ENCODE peak calls at places on chromosome 22, in eight cellular contexts. N is tibial artery, B is fibroblast of mammary gland, V is WERI-Rb-1, P is MCF 10A, X is right lobe of liver, K is mucosa of descending colon, Q is kidney epithelial cell. F is an unnamed sample.

GRCh38 chr22:25282671-25283561 is 63.5 kb downstream of the CRYBB2 start:
- DNase-seq in N (no peak), B (no peak), V (peak), P (no peak), X (no peak), K (no peak), Q (no peak), F (no peak)

GRCh38 chr22:21041937-21042336 is 3.8 kb upstream of the LRRC74B start:
- DNase-seq in N (no peak), B (peak), V (no peak), P (peak), X (no peak), K (no peak), Q (no peak), F (peak)

GRCh38 chr22:45318558-45319318 is 9.0 kb downstream of the FAM118A start:
- DNase-seq in N (no peak), B (peak), V (no peak), P (no peak), X (no peak), K (no peak), Q (peak), F (peak)

GRCh38 chr22:49242480-49242879 is 585.2 kb downstream of the BRD1 start:
- DNase-seq in N (no peak), B (no peak), V (no peak), P (no peak), X (no peak), K (no peak), Q (no peak), F (no peak)

GRCh38 chr22:49725516-49725915 is 102.2 kb downstream of the BRD1 start:
- DNase-seq in N (no peak), B (no peak), V (no peak), P (no peak), X (no peak), K (no peak), Q (no peak), F (no peak)

GRCh38 chr22:41917906-41918791 is 3.3 kb upstream of the SHISA8 start:
- DNase-seq in N (peak), B (peak), V (no peak), P (peak), X (peak), K (no peak), Q (no peak), F (peak)

GRCh38 chr22:19615001-19615461 is 90.8 kb upstream of the CLDN5 start:
- DNase-seq in N (no peak), B (no peak), V (no peak), P (no peak), X (no peak), K (no peak), Q (no peak), F (no peak)

GRCh38 chr22:43262990-43263644 is 76.2 kb upstream of the TTLL12 start:
- DNase-seq in N (no peak), B (no peak), V (no peak), P (no peak), X (peak), K (peak), Q (no peak), F (peak)

GRCh38 chr22:35335936-35336781 is 36.5 kb downstream of the TOM1 start:
- DNase-seq in N (no peak), B (no peak), V (no peak), P (no peak), X (no peak), K (no peak), Q (no peak), F (no peak)

GRCh38 chr22:45201678-45202332 is 38.1 kb downstream of the NUP50 start:
- DNase-seq in N (no peak), B (peak), V (no peak), P (peak), X (no peak), K (no peak), Q (no peak), F (peak)

GRCh38 chr22:19554834-19555404 is 30.7 kb upstream of the CLDN5 start:
- DNase-seq in N (no peak), B (peak), V (peak), P (peak), X (no peak), K (no peak), Q (no peak), F (peak)

GRCh38 chr22:45502215-45503070 is at the start of gene FBLN1:
- DNase-seq in N (no peak), B (no peak), V (peak), P (peak), X (no peak), K (no peak), Q (no peak), F (peak)

GRCh38 chr22:22976033-22976922 is 88.7 kb downstream of the IGLL5 start:
- DNase-seq in N (no peak), B (no peak), V (no peak), P (no peak), X (no peak), K (no peak), Q (no peak), F (no peak)
- TF ChIP-seq CTCF in N (no peak), B (no peak), V (peak), P (no peak), X (peak), K (no peak), Q (no peak), F (no peak)

GRCh38 chr22:40193429-40194421 is 16.0 kb downstream of the TNRC6B start:
- DNase-seq in N (no peak), B (peak), V (no peak), P (peak), X (no peak), K (no peak), Q (no peak), F (peak)
- TF ChIP-seq CTCF in N (no peak), B (peak), V (peak), P (peak), X (peak), K (no peak), Q (peak), F (peak)

GRCh38 chr22:30822216-30823014 is 127.7 kb downstream of the OSBP2 start:
- DNase-seq in N (no peak), B (no peak), V (no peak), P (no peak), X (no peak), K (no peak), Q (no peak), F (no peak)

GRCh38 chr22:30821863-30822215 is 127.2 kb downstream of the OSBP2 start:
- DNase-seq in N (no peak), B (no peak), V (no peak), P (no peak), X (no peak), K (no peak), Q (no peak), F (no peak)

GRCh38 chr22:30824096-30824495 is 129.4 kb downstream of the OSBP2 start:
- DNase-seq in N (no peak), B (no peak), V (no peak), P (no peak), X (no peak), K (no peak), Q (no peak), F (no peak)

GRCh38 chr22:30821381-30821780 is 126.7 kb downstream of the OSBP2 start:
- DNase-seq in N (no peak), B (no peak), V (no peak), P (no peak), X (no peak), K (no peak), Q (no peak), F (no peak)

DNA sequence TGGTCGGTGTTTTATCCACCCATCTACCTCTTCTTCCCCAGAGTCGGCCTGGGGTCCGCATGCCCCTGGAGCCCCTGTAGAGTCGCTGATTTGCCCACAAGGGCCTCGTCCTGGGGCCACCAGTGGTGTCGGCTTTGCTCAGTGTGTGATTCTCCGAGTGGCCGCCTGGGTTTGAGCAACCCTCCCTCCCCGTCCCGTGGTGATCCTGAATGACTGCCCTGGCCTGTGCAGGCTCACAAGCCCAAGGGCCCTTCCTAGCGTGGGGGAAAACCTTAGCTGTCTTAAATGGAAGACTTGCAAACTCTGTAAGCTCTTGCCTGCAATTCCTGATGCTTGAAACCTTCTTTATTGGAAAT is 128.3 kb downstream of the OSBP2 start:
- DNase-seq in N (no peak), B (no peak), V (no peak), P (no peak), X (no peak), K (no peak), Q (no peak), F (no peak)
- TF ChIP-seq CTCF in N (no peak), B (no peak), V (no peak), P (no peak), X (no peak), K (no peak), Q (no peak), F (no peak)

GRCh38 chr22:23566716-23567475 is 13.2 kb downstream of the IGLL1 start:
- DNase-seq in N (no peak), B (no peak), V (no peak), P (no peak), X (peak), K (no peak), Q (no peak), F (no peak)

GRCh38 chr22:23564276-23564675 is 15.8 kb downstream of the IGLL1 start:
- DNase-seq in N (no peak), B (no peak), V (no peak), P (no peak), X (no peak), K (no peak), Q (no peak), F (no peak)

GRCh38 chr22:23563111-23563510 is 17.0 kb downstream of the IGLL1 start:
- DNase-seq in N (no peak), B (no peak), V (no peak), P (no peak), X (no peak), K (no peak), Q (no peak), F (no peak)

GRCh38 chr22:23565942-23566715 is 14.0 kb downstream of the IGLL1 start:
- DNase-seq in N (no peak), B (no peak), V (peak), P (no peak), X (no peak), K (no peak), Q (no peak), F (no peak)

DNA sequence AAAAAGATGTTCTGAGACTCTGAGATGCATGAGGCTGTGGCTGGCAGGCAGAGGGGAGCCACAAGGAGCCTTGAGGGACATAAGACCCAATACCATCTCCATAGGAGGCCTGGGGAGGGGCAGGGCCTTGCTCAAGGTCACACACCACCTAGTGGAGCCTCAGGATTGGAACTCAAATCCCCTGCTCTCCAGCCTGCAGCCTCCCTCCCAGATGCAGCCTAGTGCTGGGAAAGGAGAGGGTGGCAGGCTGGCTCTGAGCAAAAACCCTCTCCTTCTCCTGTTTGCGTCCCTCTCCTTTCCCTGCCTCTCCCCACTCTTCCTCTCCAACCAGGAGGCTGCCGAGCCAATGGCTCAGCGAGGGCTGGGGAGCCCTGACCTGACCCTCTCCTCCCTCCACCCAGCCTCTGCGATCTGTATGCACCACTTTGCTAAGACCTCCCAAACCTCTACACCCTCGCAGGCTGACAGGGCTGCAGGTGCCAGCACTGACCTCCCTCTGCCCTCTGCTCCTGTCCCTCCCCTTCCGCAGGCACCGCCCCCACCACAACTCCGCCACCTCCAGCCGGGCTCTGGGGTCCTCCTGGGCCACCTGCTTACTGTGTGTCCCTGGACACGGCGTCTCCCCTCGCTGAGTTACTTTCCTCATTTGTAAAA is 14.7 kb downstream of the IGLL1 start:
- DNase-seq in N (no peak), B (peak), V (peak), P (no peak), X (no peak), K (no peak), Q (no peak), F (no peak)
- TF ChIP-seq CTCF in N (no peak), B (no peak), V (peak), P (no peak), X (no peak), K (no peak), Q (peak), F (no peak)

DNA sequence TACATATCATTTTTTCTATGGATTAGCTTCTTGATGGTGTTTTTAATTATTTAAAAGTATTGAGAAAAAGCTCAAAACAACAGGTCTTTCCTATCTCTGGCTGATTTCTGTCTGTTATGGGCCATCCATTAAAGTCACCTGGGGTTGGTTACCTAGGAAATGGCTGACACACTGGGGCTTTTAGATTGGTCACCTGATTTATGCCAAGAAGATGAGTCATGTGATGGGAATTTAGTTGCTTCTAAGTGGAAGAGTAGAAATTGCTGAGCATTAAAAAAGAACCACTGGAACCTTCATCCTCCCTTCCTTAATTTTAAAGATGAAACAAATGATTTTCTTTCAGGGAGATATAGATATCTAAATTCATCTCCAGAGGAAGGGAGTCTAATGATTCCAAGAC is 48.8 kb upstream of the LARGE1 start:
- DNase-seq in N (no peak), B (peak), V (no peak), P (no peak), X (no peak), K (no peak), Q (peak), F (no peak)
- TF ChIP-seq CTCF in N (no peak), B (no peak), V (no peak), P (no peak), X (no peak), K (no peak), Q (no peak), F (no peak)

F was measured in fibroblast of villous mesenchyme.